ENCODE peak calls at places on chromosomes 12 and 14, in seven cellular contexts. V, K, C, N, E, D and O are unnamed samples.
A peak's percentile ranks its signal among the peaks of the same experiment; 100 is the strongest.

GRCh38 chr12:112705037-112705632 is 86.4 kb upstream of the RPH3A start:
- DNase-seq in N (peak; percentile 76), D (peak; percentile 53), K (peak; percentile 39), V (no peak), C (peak; percentile 29), E (no peak), O (no peak)

GRCh38 chr12:53737951-53738833 is 10.9 kb upstream of the CALCOCO1 start:
- DNase-seq in C (peak; percentile 62), V (no peak), E (no peak), N (peak; percentile 83), K (no peak), D (peak; percentile 48), O (no peak)

GRCh38 chr12:54259194-54260011 is 20.5 kb downstream of the CBX5 start:
- DNase-seq in C (peak; percentile 99), K (peak; percentile 25), E (peak; percentile 95), D (peak; percentile 90), N (peak; percentile 98), V (no peak), O (no peak)

GRCh38 chr14:53306926-53307325 is 153.8 kb upstream of the DDHD1 start:
- DNase-seq in N (no peak), K (peak; percentile 48), E (peak; percentile 68), V (no peak), C (peak; percentile 80), D (no peak), O (no peak)

GRCh38 chr12:130431176-130431575 is 93.5 kb downstream of the PIWIL1 start:
- DNase-seq in N (no peak), C (no peak), V (no peak), E (no peak), D (no peak), K (no peak), O (no peak)

GRCh38 chr14:53692451-53693330 is 263.9 kb downstream of the BMP4 start:
- DNase-seq in C (no peak), V (no peak), N (no peak), K (no peak), E (no peak), D (no peak), O (no peak)

GRCh38 chr14:83520837-83521236 is 1987.2 kb upstream of the SEL1L start:
- DNase-seq in E (peak; percentile 11), K (no peak), V (no peak), N (no peak), C (no peak), D (peak; percentile 74), O (no peak)

GRCh38 chr14:75175677-75176141 is 703 bp downstream of the TMED10 start:
- DNase-seq in N (no peak), C (no peak), K (peak; percentile 36), D (no peak), V (peak; percentile 8), E (no peak), O (peak; percentile 81)

GRCh38 chr12:128662106-128662505 is 161.7 kb downstream of the SLC15A4 start:
- DNase-seq in V (no peak), D (no peak), E (no peak), C (no peak), N (no peak), K (no peak), O (no peak)

GRCh38 chr12:53071591-53072551 is 7.3 kb downstream of the SPRYD3 start:
- DNase-seq in N (no peak), V (no peak), D (peak; percentile 82), K (no peak), C (peak; percentile 72), E (peak; percentile 49), O (no peak)

GRCh38 chr14:94540031-94540794 is 21.0 kb upstream of the SERPINA4 start:
- DNase-seq in N (no peak), D (no peak), V (no peak), K (no peak), E (peak; percentile 13), C (peak; percentile 19), O (no peak)

GRCh38 chr14:64556526-64556925 is 6.8 kb downstream of the PPP1R36 start:
- DNase-seq in E (peak; percentile 75), N (no peak), V (no peak), K (peak; percentile 13), D (no peak), C (no peak), O (peak; percentile 54)

GRCh38 chr12:123006977-123007376 is 26.5 kb downstream of the ARL6IP4 start:
- DNase-seq in E (peak; percentile 38), C (no peak), K (no peak), V (no peak), D (no peak), N (no peak), O (no peak)

GRCh38 chr14:79084861-79085260 is 914.7 kb downstream of the NRXN3 start:
- DNase-seq in K (no peak), C (no peak), D (no peak), V (no peak), E (no peak), N (no peak), O (no peak)

GRCh38 chr12:20507711-20508110 is 139.4 kb downstream of the PDE3A start:
- DNase-seq in N (no peak), E (no peak), K (no peak), D (no peak), V (no peak), C (no peak), O (no peak)

GRCh38 chr12:1878214-1878613 is 40.2 kb downstream of the CACNA2D4 start:
- DNase-seq in V (no peak), C (no peak), E (no peak), N (no peak), K (no peak), D (peak; percentile 2), O (no peak)

GRCh38 chr12:59239993-59240392 is 319.7 kb upstream of the LRIG3 start:
- DNase-seq in K (no peak), D (no peak), V (no peak), N (no peak), E (no peak), C (no peak), O (no peak)

GRCh38 chr14:105974902-105975301 is 448.5 kb downstream of the TMEM121 start:
- DNase-seq in N (peak; percentile 1), V (no peak), E (no peak), C (no peak), D (peak; percentile 72), K (no peak), O (no peak)

GRCh38 chr14:52473557-52473956 is 78.7 kb downstream of the TXNDC16 start:
- DNase-seq in V (no peak), E (peak; percentile 45), N (peak; percentile 38), K (peak; percentile 78), D (peak; percentile 16), C (peak; percentile 12), O (peak; percentile 41)

GRCh38 chr14:66009104-66009503 is 477.1 kb upstream of the CCDC196 start:
- DNase-seq in N (peak; percentile 3), V (no peak), E (peak; percentile 93), K (peak; percentile 55), C (peak; percentile 45), D (no peak), O (peak; percentile 52)

GRCh38 chr12:79921786-79922185 is 13.1 kb downstream of the PPP1R12A start:
- DNase-seq in V (no peak), N (no peak), K (no peak), D (no peak), E (no peak), C (no peak), O (no peak)
- H4K20me1 ChIP-seq in V (peaks cover 23% of the 10 kb centered on the region), N (peaks cover 45% of the 10 kb centered on the region), K (peaks cover 27% of the 10 kb centered on the region), D (peaks cover 97% of the 10 kb centered on the region), E (peaks cover 48% of the 10 kb centered on the region), C (peaks cover 71% of the 10 kb centered on the region), O (peaks cover 31% of the 10 kb centered on the region)

GRCh38 chr12:110677206-110677911 is 11.6 kb downstream of the HVCN1 start:
- DNase-seq in V (peak; percentile 15), D (no peak), K (no peak), C (no peak), N (no peak), E (no peak), O (no peak)

GRCh38 chr12:110676171-110676570 is 12.7 kb downstream of the HVCN1 start:
- DNase-seq in N (no peak), K (no peak), D (no peak), C (no peak), E (no peak), V (no peak), O (no peak)

GRCh38 chr12:110680032-110680431 is 8.9 kb downstream of the HVCN1 start:
- DNase-seq in E (no peak), C (no peak), D (no peak), K (no peak), N (no peak), V (no peak), O (no peak)

GRCh38 chr12:110679201-110679600 is 9.7 kb downstream of the HVCN1 start:
- DNase-seq in E (no peak), D (no peak), K (no peak), V (no peak), C (no peak), N (no peak), O (no peak)

DNA sequence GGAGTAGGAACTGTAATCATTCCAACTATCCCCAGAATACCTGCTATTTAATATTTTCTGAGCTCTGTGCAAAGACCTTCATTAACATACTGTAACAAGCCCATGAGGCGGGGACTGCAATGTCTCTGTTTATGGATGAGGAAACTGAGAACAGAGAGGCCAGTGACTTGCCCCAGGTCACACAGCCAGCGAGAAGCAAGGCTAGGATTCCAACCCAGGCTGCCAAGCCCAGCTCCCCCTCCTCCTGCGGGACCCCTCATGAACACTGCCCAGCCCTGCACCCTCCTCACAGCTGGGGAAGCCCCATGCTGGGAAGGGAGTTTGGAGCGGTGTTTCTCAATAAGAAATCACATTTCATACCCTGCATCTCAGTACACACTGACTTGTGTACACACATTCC is 10.9 kb downstream of the HVCN1 start:
- DNase-seq in V (no peak), D (no peak), N (no peak), K (no peak), E (no peak), C (no peak), O (no peak)
- H3F3A ChIP-seq in V (peaks cover 4% of the 10 kb centered on the region), D (no peaks in the 10 kb centered on the region), N (no peaks in the 10 kb centered on the region), K (no peaks in the 10 kb centered on the region), E (no peaks in the 10 kb centered on the region), C (no peaks in the 10 kb centered on the region), O (no peaks in the 10 kb centered on the region)

GRCh38 chr12:124757329-124757728 is 106.3 kb downstream of the SCARB1 start:
- DNase-seq in N (no peak), V (no peak), E (no peak), K (no peak), C (no peak), D (no peak), O (no peak)
- H3K27ac ChIP-seq in N (no peak overlapping the region), V (no peak overlapping the region), E (no peak overlapping the region), K (no peak overlapping the region), C (no peak overlapping the region), D (no peak overlapping the region), O (no peak overlapping the region)

GRCh38 chr12:57522019-57522886 is at the start of gene MBD6:
- DNase-seq in K (peak; percentile 84), C (peak; percentile 98), V (peak; percentile 93), E (peak; percentile 94), D (peak; percentile 98), N (peak; percentile 87), O (peak; percentile 87)
- H4K20me1 ChIP-seq in K (peaks cover 23% of the 10 kb centered on the region), C (peaks cover 53% of the 10 kb centered on the region), V (no peaks in the 10 kb centered on the region), E (peaks cover 12% of the 10 kb centered on the region), D (peaks cover 36% of the 10 kb centered on the region), N (peaks cover 36% of the 10 kb centered on the region), O (peaks cover 43% of the 10 kb centered on the region)

DNA sequence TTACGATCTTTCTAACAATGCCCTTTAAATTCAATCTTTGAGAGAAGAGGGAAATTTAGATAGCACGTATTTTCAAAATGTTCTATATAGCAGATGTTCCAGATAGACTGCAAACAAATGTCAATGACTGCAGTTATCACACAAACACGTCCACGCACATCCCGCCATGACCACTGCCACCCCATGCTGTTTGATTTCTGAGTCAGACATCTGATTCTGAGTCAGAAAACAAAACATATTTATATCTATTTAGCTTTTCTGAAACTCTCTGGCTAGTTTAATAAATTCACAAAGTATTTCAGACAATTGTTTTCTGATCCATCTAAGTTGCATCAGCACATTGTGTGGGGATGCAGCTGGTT is 105.9 kb upstream of the BCAT1 start:
- DNase-seq in E (peak; percentile 4), N (no peak), K (no peak), C (no peak), V (no peak), D (no peak), O (no peak)
- H3F3A ChIP-seq in E (no peaks in the 10 kb centered on the region), N (no peaks in the 10 kb centered on the region), K (no peaks in the 10 kb centered on the region), C (no peaks in the 10 kb centered on the region), V (peaks cover 24% of the 10 kb centered on the region), D (no peaks in the 10 kb centered on the region), O (no peaks in the 10 kb centered on the region)